ENCODE peak calls at places on chromosomes 6 and 20, in nine cellular contexts. V, W, R, C, H, M, A, G and O are unnamed samples.

GRCh38 chr6:18412644-18413043 is 25.5 kb downstream of the RNF144B start:
- DNase-seq in V (no peak), W (no peak), R (no peak), C (no peak), H (no peak), M (no peak), A (no peak), G (no peak), O (no peak)

GRCh38 chr6:113383701-113384100 is 473.4 kb upstream of the MARCKS start:
- DNase-seq in V (no peak), W (no peak), R (no peak), C (no peak), H (no peak), M (no peak), A (no peak), G (no peak), O (no peak)

GRCh38 chr6:98779618-98780017 is 54.8 kb upstream of the POU3F2 start:
- DNase-seq in V (no peak), W (no peak), R (no peak), C (no peak), H (no peak), M (no peak), A (no peak), G (no peak), O (no peak)

GRCh38 chr6:13988049-13988738 is 63.4 kb downstream of the RNF182 start:
- DNase-seq in V (no peak), W (no peak), R (no peak), C (no peak), H (no peak), M (no peak), A (no peak), G (no peak), O (no peak)

GRCh38 chr20:2206957-2207769 is 88.6 kb upstream of the TGM3 start:
- DNase-seq in V (peak; percentile 85), W (peak; percentile 80), R (peak; percentile 79), C (peak; percentile 11), H (no peak), M (peak; percentile 7), A (peak; percentile 18), G (peak; percentile 73), O (peak; percentile 66)

GRCh38 chr6:98579089-98579488 is 255.3 kb upstream of the POU3F2 start:
- DNase-seq in V (no peak), W (no peak), R (no peak), C (no peak), H (no peak), M (no peak), A (no peak), G (no peak), O (no peak)

GRCh38 chr20:59105581-59105980 is 58.0 kb upstream of the ZNF831 start:
- DNase-seq in V (no peak), W (no peak), R (no peak), C (no peak), H (no peak), M (no peak), A (no peak), G (no peak), O (no peak)

GRCh38 chr6:29965873-29966601 is 23.7 kb downstream of the HLA-A start:
- DNase-seq in V (peak; percentile 61), W (peak; percentile 57), R (peak; percentile 91), C (peak; percentile 50), H (peak; percentile 25), M (no peak), A (peak; percentile 65), G (no peak), O (peak; percentile 6)

GRCh38 chr6:125678601-125679000 is 70.8 kb upstream of the HEY2 start:
- DNase-seq in V (no peak), W (no peak), R (no peak), C (no peak), H (no peak), M (no peak), A (no peak), G (no peak), O (no peak)

GRCh38 chr6:7762758-7763157 is 36.9 kb downstream of the BMP6 start:
- DNase-seq in V (no peak), W (no peak), R (no peak), C (no peak), H (no peak), M (no peak), A (no peak), G (no peak), O (no peak)

GRCh38 chr20:8578191-8578690 is 446.2 kb downstream of the PLCB1 start:
- DNase-seq in V (no peak), W (no peak), R (no peak), C (no peak), H (no peak), M (no peak), A (no peak), G (no peak), O (no peak)

GRCh38 chr6:29953706-29954105 is 11.4 kb downstream of the HLA-A start:
- DNase-seq in V (no peak), W (no peak), R (no peak), C (no peak), H (no peak), M (no peak), A (no peak), G (no peak), O (no peak)

GRCh38 chr20:13786143-13786828 is 1.5 kb downstream of the NDUFAF5 start:
- DNase-seq in V (no peak), W (no peak), R (no peak), C (no peak), H (no peak), M (no peak), A (no peak), G (no peak), O (no peak)

GRCh38 chr20:45791668-45792512 is at the start of the genes DNTTIP1 and WFDC3:
- DNase-seq in V (peak; percentile 93), W (peak; percentile 93), R (peak; percentile 97), C (peak; percentile 81), H (peak; percentile 77), M (peak; percentile 62), A (peak; percentile 87), G (peak; percentile 93), O (peak; percentile 90)

GRCh38 chr6:11854418-11855165 is 76.0 kb upstream of the ADTRP start:
- DNase-seq in V (no peak), W (no peak), R (no peak), C (no peak), H (no peak), M (no peak), A (no peak), G (no peak), O (no peak)

GRCh38 chr6:87628881-87629280 is 38.9 kb downstream of the ORC3 start:
- DNase-seq in V (no peak), W (no peak), R (no peak), C (no peak), H (no peak), M (no peak), A (no peak), G (no peak), O (no peak)

GRCh38 chr6:134537146-134537555 is 219.2 kb upstream of the SGK1 start:
- DNase-seq in V (no peak), W (no peak), R (no peak), C (no peak), H (no peak), M (no peak), A (no peak), G (no peak), O (no peak)

GRCh38 chr20:62065669-62066338 is at the start of gene TAF4:
- DNase-seq in V (peak; percentile 64), W (peak; percentile 76), R (peak; percentile 87), C (peak; percentile 73), H (peak; percentile 48), M (peak; percentile 62), A (peak; percentile 58), G (peak; percentile 76), O (peak; percentile 77)

GRCh38 chr6:117613920-117614535 is 11.7 kb upstream of the GOPC start:
- DNase-seq in V (no peak), W (no peak), R (no peak), C (no peak), H (no peak), M (no peak), A (no peak), G (no peak), O (no peak)

GRCh38 chr6:164185342-164185920 is 770.9 kb downstream of the QKI start:
- DNase-seq in V (no peak), W (no peak), R (no peak), C (no peak), H (no peak), M (no peak), A (no peak), G (no peak), O (no peak)

GRCh38 chr6:31328355-31328960 is 28.5 kb downstream of the HLA-B start:
- DNase-seq in V (peak; percentile 62), W (no peak), R (no peak), C (no peak), H (no peak), M (no peak), A (no peak), G (no peak), O (no peak)

GRCh38 chr20:61705909-61706308 is 359.8 kb downstream of the TAF4 start:
- DNase-seq in V (no peak), W (no peak), R (no peak), C (no peak), H (no peak), M (no peak), A (no peak), G (no peak), O (no peak)

GRCh38 chr6:86825436-86825835 is 111.9 kb upstream of the HTR1E start:
- DNase-seq in V (no peak), W (no peak), R (no peak), C (no peak), H (no peak), M (no peak), A (no peak), G (no peak), O (no peak)

GRCh38 chr20:22789661-22790060 is 205.3 kb upstream of the FOXA2 start:
- DNase-seq in V (no peak), W (no peak), R (no peak), C (no peak), H (no peak), M (no peak), A (no peak), G (no peak), O (no peak)

GRCh38 chr6:155381856-155382690 is 67.8 kb upstream of the TFB1M start:
- DNase-seq in V (no peak), W (no peak), R (no peak), C (no peak), H (no peak), M (no peak), A (no peak), G (no peak), O (no peak)

GRCh38 chr6:117601811-117602150 is 530 bp downstream of the GOPC start:
- DNase-seq in V (no peak), W (peak; percentile 51), R (no peak), C (no peak), H (no peak), M (no peak), A (no peak), G (no peak), O (no peak)

GRCh38 chr20:17562804-17563305 is 7.0 kb upstream of the DSTN start:
- DNase-seq in V (no peak), W (no peak), R (no peak), C (no peak), H (no peak), M (no peak), A (no peak), G (no peak), O (no peak)

GRCh38 chr20:25220810-25221591 is 25.5 kb downstream of the ENTPD6 start:
- DNase-seq in V (no peak), W (no peak), R (no peak), C (no peak), H (no peak), M (no peak), A (no peak), G (no peak), O (no peak)

GRCh38 chr6:4509506-4509905 is 266.7 kb upstream of the CDYL start:
- DNase-seq in V (no peak), W (no peak), R (no peak), C (no peak), H (no peak), M (no peak), A (no peak), G (no peak), O (no peak)

GRCh38 chr6:34490390-34491090 is 24.7 kb downstream of the PACSIN1 start:
- DNase-seq in V (peak; percentile 58), W (no peak), R (peak; percentile 38), C (no peak), H (no peak), M (no peak), A (peak; percentile 24), G (no peak), O (peak; percentile 21)

GRCh38 chr6:84539122-84539856 is 225.1 kb downstream of the TBX18 start:
- DNase-seq in V (no peak), W (no peak), R (no peak), C (no peak), H (no peak), M (no peak), A (no peak), G (no peak), O (no peak)